ENCODE peak calls at places on chromosomes 13 and 19, in ten cellular contexts. One of them, this sample, is unnamed. For H3K4me1, the result is how much of the 10 kb centered on the place peaks cover.

GRCh38 chr13:40600145-40600751 is 66.2 kb downstream of the FOXO1 start:
- DNase-seq in keratinocyte: no peak
- DNase-seq in GM23338: no peak
- DNase-seq in fibroblast of lung: no peak
- DNase-seq in HCT116: no peak
- DNase-seq in A673: peak
- DNase-seq in neural progenitor cell: no peak
- DNase-seq in PC-3: no peak
- DNase-seq in hepatocyte: no peak
- DNase-seq in DND-41: no peak
- DNase-seq in this sample: no peak

GRCh38 chr19:38692458-38693379 is 45.3 kb downstream of the ACTN4 start:
- DNase-seq in DND-41: no peak
- DNase-seq in HCT116: no peak
- DNase-seq in A673: no peak
- DNase-seq in neural progenitor cell: peak
- DNase-seq in PC-3: no peak
- DNase-seq in GM23338: peak
- DNase-seq in hepatocyte: no peak
- DNase-seq in fibroblast of lung: peak
- DNase-seq in keratinocyte: no peak
- DNase-seq in this sample: peak

GRCh38 chr13:52348081-52348480 is 57.9 kb downstream of the THSD1 start:
- DNase-seq in GM23338: no peak
- DNase-seq in A673: no peak
- DNase-seq in PC-3: no peak
- DNase-seq in hepatocyte: no peak
- DNase-seq in keratinocyte: no peak
- DNase-seq in DND-41: no peak
- DNase-seq in fibroblast of lung: peak
- DNase-seq in neural progenitor cell: no peak
- DNase-seq in HCT116: peak
- DNase-seq in this sample: no peak

GRCh38 chr13:51541809-51542258 is 42.4 kb upstream of the WDFY2 start:
- DNase-seq in DND-41: no peak
- DNase-seq in PC-3: no peak
- DNase-seq in fibroblast of lung: no peak
- DNase-seq in neural progenitor cell: no peak
- DNase-seq in GM23338: no peak
- DNase-seq in keratinocyte: no peak
- DNase-seq in A673: peak
- DNase-seq in hepatocyte: no peak
- DNase-seq in HCT116: no peak
- DNase-seq in this sample: no peak

GRCh38 chr19:55041627-55042343 is 3.7 kb upstream of the GP6 start:
- DNase-seq in HCT116: no peak
- DNase-seq in A673: no peak
- DNase-seq in GM23338: no peak
- DNase-seq in DND-41: peak
- DNase-seq in neural progenitor cell: no peak
- DNase-seq in PC-3: no peak
- DNase-seq in fibroblast of lung: no peak
- DNase-seq in hepatocyte: no peak
- DNase-seq in keratinocyte: no peak
- DNase-seq in this sample: no peak

GRCh38 chr13:70604448-70604847 is 496.2 kb upstream of the KLHL1 start:
- DNase-seq in keratinocyte: no peak
- DNase-seq in DND-41: no peak
- DNase-seq in neural progenitor cell: no peak
- DNase-seq in HCT116: no peak
- DNase-seq in PC-3: no peak
- DNase-seq in GM23338: peak
- DNase-seq in fibroblast of lung: no peak
- DNase-seq in hepatocyte: no peak
- DNase-seq in A673: no peak
- DNase-seq in this sample: no peak

GRCh38 chr19:15441317-15441716 is 8.4 kb downstream of the WIZ start:
- DNase-seq in hepatocyte: no peak
- DNase-seq in DND-41: no peak
- DNase-seq in neural progenitor cell: no peak
- DNase-seq in A673: no peak
- DNase-seq in GM23338: no peak
- DNase-seq in HCT116: no peak
- DNase-seq in fibroblast of lung: no peak
- DNase-seq in keratinocyte: no peak
- DNase-seq in PC-3: no peak
- DNase-seq in this sample: no peak

GRCh38 chr13:47299316-47299715 is 402.5 kb upstream of the HTR2A start:
- DNase-seq in neural progenitor cell: no peak
- DNase-seq in keratinocyte: no peak
- DNase-seq in PC-3: no peak
- DNase-seq in DND-41: no peak
- DNase-seq in hepatocyte: no peak
- DNase-seq in GM23338: no peak
- DNase-seq in HCT116: no peak
- DNase-seq in fibroblast of lung: peak
- DNase-seq in A673: no peak
- DNase-seq in this sample: no peak

GRCh38 chr13:98556968-98557591 is 19.8 kb downstream of the STK24 start:
- DNase-seq in DND-41: no peak
- DNase-seq in hepatocyte: peak
- DNase-seq in keratinocyte: peak
- DNase-seq in A673: no peak
- DNase-seq in fibroblast of lung: peak
- DNase-seq in HCT116: no peak
- DNase-seq in PC-3: no peak
- DNase-seq in GM23338: no peak
- DNase-seq in neural progenitor cell: no peak
- DNase-seq in this sample: no peak

GRCh38 chr13:98557934-98558630 is 18.8 kb downstream of the STK24 start:
- DNase-seq in A673: peak
- DNase-seq in fibroblast of lung: peak
- DNase-seq in DND-41: no peak
- DNase-seq in GM23338: no peak
- DNase-seq in PC-3: no peak
- DNase-seq in hepatocyte: no peak
- DNase-seq in keratinocyte: no peak
- DNase-seq in neural progenitor cell: no peak
- DNase-seq in HCT116: no peak
- DNase-seq in this sample: no peak

GRCh38 chr13:98556417-98556816 is 20.5 kb downstream of the STK24 start:
- DNase-seq in hepatocyte: no peak
- DNase-seq in keratinocyte: no peak
- DNase-seq in neural progenitor cell: no peak
- DNase-seq in HCT116: no peak
- DNase-seq in GM23338: no peak
- DNase-seq in PC-3: no peak
- DNase-seq in DND-41: no peak
- DNase-seq in fibroblast of lung: no peak
- DNase-seq in A673: no peak
- DNase-seq in this sample: no peak
- H3K4me1 ChIP-seq in hepatocyte: under half
- H3K4me1 ChIP-seq in keratinocyte: under half
- H3K4me1 ChIP-seq in neural progenitor cell: under half
- H3K4me1 ChIP-seq in HCT116: under half
- H3K4me1 ChIP-seq in GM23338: half or more
- H3K4me1 ChIP-seq in PC-3: under half
- H3K4me1 ChIP-seq in DND-41: under half
- H3K4me1 ChIP-seq in fibroblast of lung: under half
- H3K4me1 ChIP-seq in A673: under half
- H3K4me1 ChIP-seq in this sample: under half

GRCh38 chr19:57263244-57263643 is 17.0 kb upstream of the ZNF460 start:
- DNase-seq in GM23338: peak
- DNase-seq in keratinocyte: no peak
- DNase-seq in neural progenitor cell: no peak
- DNase-seq in DND-41: no peak
- DNase-seq in HCT116: no peak
- DNase-seq in hepatocyte: no peak
- DNase-seq in A673: no peak
- DNase-seq in fibroblast of lung: no peak
- DNase-seq in PC-3: no peak
- DNase-seq in this sample: no peak

GRCh38 chr19:57267294-57267693 is 13.0 kb upstream of the ZNF460 start:
- DNase-seq in keratinocyte: no peak
- DNase-seq in hepatocyte: peak
- DNase-seq in GM23338: peak
- DNase-seq in HCT116: no peak
- DNase-seq in fibroblast of lung: peak
- DNase-seq in neural progenitor cell: no peak
- DNase-seq in PC-3: peak
- DNase-seq in A673: no peak
- DNase-seq in DND-41: no peak
- DNase-seq in this sample: no peak

GRCh38 chr19:57262044-57262443 is 18.2 kb upstream of the ZNF460 start:
- DNase-seq in fibroblast of lung: no peak
- DNase-seq in GM23338: no peak
- DNase-seq in HCT116: no peak
- DNase-seq in PC-3: no peak
- DNase-seq in DND-41: no peak
- DNase-seq in keratinocyte: no peak
- DNase-seq in neural progenitor cell: no peak
- DNase-seq in A673: no peak
- DNase-seq in hepatocyte: no peak
- DNase-seq in this sample: no peak
- TF ChIP-seq EZH2 in fibroblast of lung: no peak
- TF ChIP-seq EZH2 in GM23338: no peak
- TF ChIP-seq EZH2 in HCT116: no peak
- TF ChIP-seq EZH2 in PC-3: no peak
- TF ChIP-seq EZH2 in DND-41: no peak
- TF ChIP-seq EZH2 in keratinocyte: no peak
- TF ChIP-seq EZH2 in neural progenitor cell: no peak
- TF ChIP-seq EZH2 in A673: no peak
- TF ChIP-seq EZH2 in hepatocyte: no peak
- TF ChIP-seq EZH2 in this sample: no peak

DNA sequence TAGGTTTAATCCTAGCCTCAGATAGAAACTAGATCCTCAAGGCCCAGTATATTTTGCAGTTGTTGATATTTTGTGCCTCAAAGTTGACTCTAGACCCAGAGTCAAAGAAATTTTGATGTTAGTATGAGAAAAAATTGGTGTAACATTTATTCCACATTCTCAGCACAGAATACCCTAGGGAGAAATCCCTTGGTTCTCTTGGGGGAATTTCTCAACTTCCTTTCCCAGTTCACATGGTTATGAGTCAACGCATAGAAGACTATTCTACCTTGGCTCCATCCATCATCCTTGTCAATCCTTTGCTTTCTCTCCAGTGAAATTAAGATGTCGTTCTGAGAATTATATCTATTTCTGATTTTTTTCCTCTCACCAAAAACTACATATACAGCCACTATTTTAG is 145.3 kb downstream of the POSTN start:
- DNase-seq in HCT116: no peak
- DNase-seq in PC-3: no peak
- DNase-seq in fibroblast of lung: peak
- DNase-seq in GM23338: no peak
- DNase-seq in neural progenitor cell: no peak
- DNase-seq in A673: peak
- DNase-seq in hepatocyte: no peak
- DNase-seq in DND-41: no peak
- DNase-seq in keratinocyte: no peak
- DNase-seq in this sample: no peak
- H3K4me1 ChIP-seq in HCT116: under half
- H3K4me1 ChIP-seq in PC-3: under half
- H3K4me1 ChIP-seq in fibroblast of lung: under half
- H3K4me1 ChIP-seq in GM23338: under half
- H3K4me1 ChIP-seq in neural progenitor cell: under half
- H3K4me1 ChIP-seq in A673: under half
- H3K4me1 ChIP-seq in hepatocyte: under half
- H3K4me1 ChIP-seq in DND-41: under half
- H3K4me1 ChIP-seq in keratinocyte: under half
- H3K4me1 ChIP-seq in this sample: under half

GRCh38 chr13:78607409-78608253 is 4.3 kb upstream of the POU4F1 start:
- DNase-seq in keratinocyte: no peak
- DNase-seq in fibroblast of lung: no peak
- DNase-seq in HCT116: no peak
- DNase-seq in DND-41: no peak
- DNase-seq in hepatocyte: no peak
- DNase-seq in GM23338: peak
- DNase-seq in A673: no peak
- DNase-seq in neural progenitor cell: peak
- DNase-seq in PC-3: no peak
- DNase-seq in this sample: no peak

GRCh38 chr13:78608254-78608704 is 4.9 kb upstream of the POU4F1 start:
- DNase-seq in A673: no peak
- DNase-seq in HCT116: no peak
- DNase-seq in hepatocyte: no peak
- DNase-seq in PC-3: no peak
- DNase-seq in GM23338: no peak
- DNase-seq in fibroblast of lung: no peak
- DNase-seq in keratinocyte: no peak
- DNase-seq in neural progenitor cell: peak
- DNase-seq in DND-41: no peak
- DNase-seq in this sample: no peak

GRCh38 chr13:78608705-78609463 is 5.5 kb upstream of the POU4F1 start:
- DNase-seq in DND-41: no peak
- DNase-seq in hepatocyte: no peak
- DNase-seq in neural progenitor cell: peak
- DNase-seq in A673: no peak
- DNase-seq in keratinocyte: no peak
- DNase-seq in HCT116: no peak
- DNase-seq in GM23338: peak
- DNase-seq in fibroblast of lung: no peak
- DNase-seq in PC-3: no peak
- DNase-seq in this sample: no peak

GRCh38 chr13:78604782-78605611 is 1.6 kb upstream of the POU4F1 start:
- DNase-seq in HCT116: no peak
- DNase-seq in DND-41: peak
- DNase-seq in fibroblast of lung: no peak
- DNase-seq in A673: peak
- DNase-seq in keratinocyte: no peak
- DNase-seq in PC-3: no peak
- DNase-seq in neural progenitor cell: peak
- DNase-seq in hepatocyte: no peak
- DNase-seq in GM23338: peak
- DNase-seq in this sample: no peak

DNA sequence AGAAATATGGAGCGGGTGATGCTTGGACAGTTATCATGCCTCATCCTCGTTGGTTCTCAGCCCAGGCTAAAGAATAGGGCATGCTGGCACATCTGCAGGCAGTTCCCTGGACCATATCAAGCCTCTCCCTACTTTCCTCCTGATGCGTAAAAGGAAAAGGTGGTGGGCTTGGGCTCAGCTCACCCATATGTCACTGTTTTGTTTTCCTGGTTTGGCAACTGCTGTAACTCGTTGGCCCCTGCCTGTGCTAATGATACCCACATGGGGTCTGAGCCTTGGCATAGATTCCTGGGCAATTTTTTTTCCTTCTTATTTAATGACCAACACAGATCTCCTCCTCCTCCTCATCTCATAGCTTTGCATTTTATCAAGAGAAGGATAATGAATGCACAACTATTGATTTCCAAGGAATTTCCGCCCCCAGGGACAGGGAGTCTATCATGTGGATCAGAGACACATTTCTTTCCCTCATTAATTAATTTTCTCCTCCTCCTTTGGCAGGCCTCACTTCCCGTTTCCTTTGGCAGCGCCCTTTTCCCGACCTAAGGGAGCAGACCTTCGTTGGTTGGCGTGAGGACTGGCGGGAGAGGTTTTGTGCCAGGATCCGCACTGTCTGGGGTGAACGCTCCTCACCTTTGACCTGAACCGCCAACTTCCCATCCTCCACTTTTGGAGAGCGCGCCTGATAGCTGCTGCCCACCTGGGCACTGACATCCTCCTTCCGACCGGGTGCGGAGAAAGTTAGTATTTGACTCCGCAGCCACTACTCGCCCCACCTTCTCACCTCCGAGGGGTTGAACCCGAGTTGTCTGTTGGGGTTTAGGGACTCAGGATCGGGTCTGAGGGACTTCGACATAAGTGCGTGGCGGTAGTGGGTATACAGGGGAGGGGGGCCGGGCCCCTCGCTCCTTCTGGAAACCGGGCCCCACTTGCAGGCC is 3.4 kb upstream of the POU4F1 start:
- DNase-seq in keratinocyte: no peak
- DNase-seq in PC-3: no peak
- DNase-seq in DND-41: no peak
- DNase-seq in A673: no peak
- DNase-seq in HCT116: no peak
- DNase-seq in neural progenitor cell: peak
- DNase-seq in hepatocyte: no peak
- DNase-seq in GM23338: peak
- DNase-seq in fibroblast of lung: no peak
- DNase-seq in this sample: no peak
- TF ChIP-seq EZH2 in keratinocyte: peak
- TF ChIP-seq EZH2 in PC-3: no peak
- TF ChIP-seq EZH2 in DND-41: no peak
- TF ChIP-seq EZH2 in A673: no peak
- TF ChIP-seq EZH2 in HCT116: no peak
- TF ChIP-seq EZH2 in neural progenitor cell: peak
- TF ChIP-seq EZH2 in hepatocyte: peak
- TF ChIP-seq EZH2 in GM23338: peak
- TF ChIP-seq EZH2 in fibroblast of lung: peak
- TF ChIP-seq EZH2 in this sample: no peak